ENCODE peak calls at places on chromosomes 6 and 20, in nine cellular contexts. Q is A673, B is psoas muscle, D is left ventricle myocardium inferior, F is thoracic aorta, N is cardiac muscle cell, V is endodermal cell, C is hepatocyte, O is DND-41. E is an unnamed sample.

GRCh38 chr6:158649289-158650143 is at the start of gene SYTL3:
- DNase-seq in F (no peak), D (no peak), O (peak), C (no peak), N (no peak), Q (no peak), B (no peak), V (peak), E (peak)

GRCh38 chr6:4459032-4459431 is 317.2 kb upstream of the CDYL start:
- DNase-seq in F (no peak), N (no peak), V (no peak), O (no peak), B (no peak), D (no peak), C (peak), Q (peak), E (no peak)

GRCh38 chr6:21587925-21588811 is 5.4 kb upstream of the SOX4 start:
- DNase-seq in V (peak), Q (peak), F (no peak), O (peak), B (peak), D (peak), C (peak), N (peak), E (peak)

GRCh38 chr6:85186546-85187170 is 263.2 kb upstream of the NT5E start:
- DNase-seq in D (no peak), O (no peak), V (no peak), C (no peak), F (no peak), B (no peak), Q (no peak), N (no peak), E (no peak)

GRCh38 chr20:58706975-58707681 is 14.5 kb downstream of the NPEPL1 start:
- DNase-seq in F (no peak), B (no peak), C (no peak), D (peak), V (peak), O (no peak), N (no peak), Q (no peak), E (no peak)

GRCh38 chr6:69936674-69937363 is 70.5 kb downstream of the COL19A1 start:
- DNase-seq in C (no peak), V (no peak), N (peak), D (no peak), O (no peak), B (no peak), F (no peak), Q (no peak), E (no peak)

GRCh38 chr6:160010067-160010466 is 41.2 kb downstream of the IGF2R start:
- DNase-seq in C (no peak), D (peak), Q (no peak), B (peak), V (no peak), F (no peak), N (no peak), O (no peak), E (no peak)

GRCh38 chr20:7926767-7927166 is 13.5 kb downstream of the HAO1 start:
- DNase-seq in C (peak), O (no peak), N (peak), V (no peak), Q (peak), B (no peak), D (no peak), F (no peak), E (no peak)

GRCh38 chr6:13694562-13694961 is 17.1 kb downstream of the RANBP9 start:
- DNase-seq in C (no peak), O (no peak), D (no peak), F (no peak), V (no peak), B (no peak), N (no peak), Q (no peak), E (no peak)

GRCh38 chr6:10531513-10531912 is 10.4 kb downstream of the GCNT2 start:
- DNase-seq in V (no peak), B (no peak), Q (no peak), D (no peak), F (no peak), C (no peak), N (no peak), O (no peak), E (no peak)

GRCh38 chr6:142361345-142361744 is 59.5 kb downstream of the ADGRG6 start:
- DNase-seq in V (no peak), Q (no peak), D (no peak), N (no peak), C (no peak), B (no peak), O (no peak), F (no peak), E (no peak)

GRCh38 chr6:45655630-45656422 is 278.1 kb upstream of the SUPT3H start:
- DNase-seq in N (no peak), Q (peak), V (no peak), F (no peak), C (peak), B (no peak), D (no peak), O (no peak), E (no peak)

GRCh38 chr6:256169-256568 is 36.1 kb upstream of the DUSP22 start:
- DNase-seq in O (no peak), F (no peak), N (no peak), C (no peak), D (no peak), B (no peak), V (no peak), Q (no peak), E (no peak)

GRCh38 chr6:106556368-106556960 is 72.8 kb downstream of the RTN4IP1 start:
- DNase-seq in Q (peak), V (no peak), B (no peak), F (no peak), O (no peak), D (no peak), C (no peak), N (no peak), E (no peak)

GRCh38 chr20:4161447-4162251 is 146.3 kb upstream of the RNF24 start:
- DNase-seq in C (no peak), Q (no peak), N (no peak), V (peak), D (no peak), F (no peak), O (no peak), B (no peak), E (no peak)

GRCh38 chr20:48858075-48858790 is 30.4 kb upstream of the PREX1 start:
- DNase-seq in D (no peak), O (no peak), N (peak), Q (no peak), F (no peak), C (no peak), V (peak), B (no peak), E (peak)

GRCh38 chr6:161257778-161258457 is 15.9 kb downstream of the AGPAT4 start:
- DNase-seq in V (no peak), D (no peak), B (no peak), C (no peak), Q (no peak), O (no peak), F (peak), N (no peak), E (peak)

GRCh38 chr6:114084327-114084890 is 113.5 kb upstream of the HDAC2 start:
- DNase-seq in B (no peak), D (no peak), N (no peak), F (no peak), Q (no peak), O (no peak), C (no peak), V (no peak), E (no peak)

GRCh38 chr20:38635721-38636285 is 34.2 kb downstream of the ARHGAP40 start:
- DNase-seq in N (no peak), D (no peak), B (no peak), V (no peak), F (no peak), C (no peak), Q (peak), O (no peak), E (no peak)

GRCh38 chr6:52691718-52692117 is 20.8 kb downstream of the TMEM14A start:
- DNase-seq in N (no peak), O (no peak), D (no peak), V (no peak), C (no peak), B (no peak), Q (no peak), F (no peak), E (no peak)

DNA sequence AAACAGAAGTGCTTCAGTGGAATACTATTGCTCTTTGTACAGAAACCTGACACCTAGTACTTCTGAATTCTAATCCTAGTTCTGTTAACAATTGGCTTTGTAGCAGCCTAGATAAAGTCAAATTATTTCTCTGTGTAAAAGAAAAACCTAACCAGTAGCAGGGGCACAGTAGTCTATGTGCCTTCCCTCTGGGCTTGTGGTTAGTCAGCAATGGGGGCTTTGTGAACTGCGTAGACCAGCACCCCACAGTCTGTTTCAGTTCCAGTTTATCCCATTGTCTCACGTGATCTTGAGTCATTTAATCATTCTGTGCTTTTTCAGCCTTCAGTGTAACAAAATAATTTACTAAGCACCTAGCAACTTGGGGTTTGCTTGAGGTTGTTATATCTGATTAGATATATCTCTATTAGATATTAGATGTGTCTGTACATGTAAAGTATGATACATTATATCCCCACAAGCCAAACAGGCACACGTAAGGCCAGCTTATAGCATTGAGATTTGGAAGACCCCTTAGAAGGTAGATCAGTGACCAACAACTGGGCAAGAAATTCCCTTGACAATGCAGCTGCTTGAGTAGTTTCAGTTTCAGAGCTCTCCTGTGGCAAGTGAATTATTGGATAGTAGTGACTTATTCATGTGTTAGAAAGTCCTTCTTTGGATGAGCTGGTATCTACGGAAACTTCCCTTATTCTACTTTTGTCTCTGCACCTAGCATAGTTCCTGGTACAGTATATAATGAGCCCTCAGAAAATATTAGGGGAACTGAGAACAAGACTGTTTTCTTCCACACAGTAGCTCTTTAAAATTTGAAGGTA is 27.9 kb upstream of the CCR6 start:
- DNase-seq in F (no peak), Q (no peak), B (no peak), V (no peak), C (no peak), N (no peak), D (no peak), O (no peak), E (no peak)
- H3K27ac ChIP-seq in F (no peak), Q (no peak), B (no peak), V (no peak), C (peak), N (no peak), D (no peak), O (no peak), E (no peak)

GRCh38 chr6:167726043-167726442 is 100.7 kb upstream of the AFDN start:
- DNase-seq in D (no peak), V (peak), Q (no peak), F (no peak), C (no peak), O (no peak), B (no peak), N (no peak), E (no peak)
- TF ChIP-seq CTCF in D (no peak), V (no peak), Q (no peak), F (no peak), C (no peak), O (no peak), B (no peak), N (no peak), E (no peak)

GRCh38 chr20:575230-575629 is 31.6 kb upstream of the CSNK2A1 start:
- DNase-seq in Q (no peak), B (no peak), C (no peak), V (peak), O (no peak), F (no peak), D (no peak), N (no peak), E (no peak)
- H3K27ac ChIP-seq in Q (no peak), B (peak), C (no peak), V (no peak), O (no peak), F (no peak), D (peak), N (no peak), E (peak)

GRCh38 chr20:44717986-44718385 is 2.8 kb downstream of the CCN5 start:
- DNase-seq in O (no peak), F (no peak), N (no peak), C (no peak), B (no peak), Q (no peak), V (peak), D (no peak), E (no peak)
- TF ChIP-seq CTCF in O (peak), F (peak), N (peak), C (peak), B (no peak), Q (peak), V (peak), D (peak), E (peak)

GRCh38 chr6:34246563-34247391 is 2.0 kb downstream of the SMIM29 start:
- DNase-seq in V (peak), O (peak), C (peak), Q (peak), N (peak), B (no peak), F (no peak), D (no peak), E (no peak)
- H3K27ac ChIP-seq in V (no peak), O (peak), C (no peak), Q (no peak), N (peak), B (peak), F (no peak), D (no peak), E (no peak)

GRCh38 chr20:46755483-46756417 is 46.3 kb downstream of the SLC2A10 start:
- DNase-seq in O (no peak), F (no peak), Q (no peak), D (no peak), N (no peak), B (no peak), V (no peak), C (no peak), E (no peak)

GRCh38 chr20:46757135-46757534 is 47.7 kb downstream of the SLC2A10 start:
- DNase-seq in C (no peak), O (no peak), B (no peak), V (no peak), N (no peak), Q (no peak), F (no peak), D (no peak), E (no peak)

GRCh38 chr20:46758929-46759669 is 49.6 kb downstream of the SLC2A10 start:
- DNase-seq in D (no peak), V (no peak), N (no peak), Q (no peak), O (no peak), F (no peak), B (no peak), C (no peak), E (no peak)

GRCh38 chr20:46756419-46756818 is 47.0 kb downstream of the SLC2A10 start:
- DNase-seq in C (no peak), B (no peak), N (no peak), O (no peak), Q (no peak), F (no peak), V (no peak), D (no peak), E (no peak)

DNA sequence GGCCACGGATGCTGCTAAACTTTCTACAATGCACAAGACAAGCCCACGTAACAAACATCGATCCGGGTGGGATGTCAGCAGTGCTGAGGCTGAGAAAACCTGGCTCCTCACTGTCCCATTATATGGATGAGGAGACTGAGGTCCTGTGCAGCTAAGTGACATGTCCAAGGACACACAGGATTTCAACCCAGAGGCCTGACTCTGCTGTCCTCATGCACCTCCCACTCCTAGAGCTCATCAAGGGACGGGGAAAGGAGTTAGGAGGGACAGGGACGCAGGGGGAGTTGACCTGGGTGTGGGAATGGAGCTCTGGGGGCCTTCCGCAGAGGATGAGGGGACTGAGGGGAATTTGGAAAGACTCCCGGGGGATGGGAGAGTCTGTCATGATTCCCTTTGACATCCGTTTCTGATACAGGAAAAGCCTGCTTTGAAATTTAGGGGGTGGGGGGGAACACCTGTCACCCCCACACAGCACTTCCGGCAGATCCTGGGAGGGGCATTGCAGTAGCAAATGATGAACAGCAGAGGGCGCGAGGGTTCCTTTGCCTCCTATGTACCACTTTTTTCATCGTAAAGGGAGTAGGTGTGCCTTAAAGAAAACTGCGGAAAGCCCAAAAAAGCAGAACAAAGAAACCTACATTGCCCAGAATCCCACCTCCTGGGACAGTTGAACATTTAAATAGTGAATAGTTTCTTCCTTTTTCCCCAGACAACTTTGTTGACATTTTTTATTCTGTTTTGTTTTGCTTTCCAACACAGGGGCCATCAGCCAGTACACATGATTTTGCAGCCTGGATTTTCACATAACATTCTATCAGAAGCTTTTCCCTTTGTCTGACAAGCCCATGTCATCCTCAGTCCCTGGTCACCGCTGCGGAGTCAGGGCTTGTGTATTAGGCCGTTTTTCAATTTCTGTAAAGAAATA is 48.6 kb downstream of the SLC2A10 start:
- DNase-seq in D (peak), V (peak), N (peak), F (no peak), C (peak), O (peak), B (peak), Q (peak), E (peak)
- TF ChIP-seq CTCF in D (peak), V (peak), N (peak), F (peak), C (peak), O (peak), B (peak), Q (peak), E (peak)

DNA sequence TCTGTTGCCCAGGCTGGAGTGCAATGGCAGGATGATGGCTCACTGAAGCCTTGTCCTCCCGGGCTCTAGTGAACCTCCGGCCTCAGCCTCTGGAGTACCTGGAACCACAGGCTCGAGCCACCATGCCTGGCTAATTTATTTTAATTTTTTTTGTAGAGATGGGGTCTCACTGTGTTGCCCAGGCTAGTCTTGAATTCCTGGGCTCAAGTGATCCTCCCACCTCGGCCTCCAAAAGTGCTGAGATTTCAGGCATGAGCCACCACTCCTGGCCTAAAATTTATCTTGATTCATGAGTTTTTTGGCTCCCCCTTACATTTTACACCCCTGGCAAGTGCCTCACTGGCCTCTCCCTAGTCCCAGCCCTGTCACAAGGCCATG is 2.5 kb upstream of the SLC29A1 start:
- DNase-seq in C (no peak), Q (no peak), B (no peak), N (no peak), O (no peak), V (no peak), F (no peak), D (no peak), E (no peak)
- H3K27ac ChIP-seq in C (peak), Q (peak), B (peak), N (peak), O (no peak), V (no peak), F (peak), D (peak), E (peak)

GRCh38 chr6:156782691-156783320 is 5.6 kb downstream of the ARID1B start:
- DNase-seq in Q (no peak), B (no peak), D (no peak), O (no peak), N (no peak), C (no peak), V (no peak), F (no peak), E (no peak)
- TF ChIP-seq CTCF in Q (no peak), B (no peak), D (no peak), O (no peak), N (no peak), C (no peak), V (no peak), F (no peak), E (no peak)